ENCODE peak calls at places on chromosomes 13 and 19, in nine cellular contexts. One of them, this sample, is unnamed.

GRCh38 chr19:7868326-7868670 is 5.9 kb downstream of the PRR36 start:
- DNase-seq in activated gamma-delta T cell treated with Interleukin-2 at 50 U/mL for 16 hours: no peak
- DNase-seq in NCI-H1417: no peak
- DNase-seq in coronary artery: no peak
- DNase-seq in lower lobe of right lung: no peak
- DNase-seq in COR-L47: no peak
- DNase-seq in natural killer cell: no peak
- DNase-seq in A549: peak
- DNase-seq in MV-4-11: peak
- DNase-seq in this sample: no peak

GRCh38 chr19:29586401-29586800 is 19.7 kb upstream of the POP4 start:
- DNase-seq in activated gamma-delta T cell treated with Interleukin-2 at 50 U/mL for 16 hours: no peak
- DNase-seq in NCI-H1417: no peak
- DNase-seq in coronary artery: no peak
- DNase-seq in lower lobe of right lung: no peak
- DNase-seq in COR-L47: no peak
- DNase-seq in natural killer cell: no peak
- DNase-seq in A549: no peak
- DNase-seq in MV-4-11: no peak
- DNase-seq in this sample: peak

GRCh38 chr19:633068-633785 is at the start of gene POLRMT:
- DNase-seq in activated gamma-delta T cell treated with Interleukin-2 at 50 U/mL for 16 hours: peak
- DNase-seq in NCI-H1417: peak
- DNase-seq in coronary artery: peak
- DNase-seq in lower lobe of right lung: peak
- DNase-seq in COR-L47: peak
- DNase-seq in natural killer cell: peak
- DNase-seq in A549: peak
- DNase-seq in MV-4-11: peak
- DNase-seq in this sample: peak

GRCh38 chr19:4738734-4739133 is 15.1 kb upstream of the DPP9 start:
- DNase-seq in activated gamma-delta T cell treated with Interleukin-2 at 50 U/mL for 16 hours: no peak
- DNase-seq in NCI-H1417: no peak
- DNase-seq in coronary artery: no peak
- DNase-seq in lower lobe of right lung: no peak
- DNase-seq in COR-L47: peak
- DNase-seq in natural killer cell: no peak
- DNase-seq in A549: no peak
- DNase-seq in MV-4-11: no peak
- DNase-seq in this sample: no peak

GRCh38 chr19:55312621-55313117 is 12.5 kb downstream of the TMEM150B start:
- DNase-seq in activated gamma-delta T cell treated with Interleukin-2 at 50 U/mL for 16 hours: no peak
- DNase-seq in NCI-H1417: no peak
- DNase-seq in coronary artery: no peak
- DNase-seq in lower lobe of right lung: no peak
- DNase-seq in COR-L47: no peak
- DNase-seq in natural killer cell: no peak
- DNase-seq in A549: no peak
- DNase-seq in MV-4-11: no peak
- DNase-seq in this sample: no peak

GRCh38 chr19:44657211-44657921 is 13.7 kb downstream of the PVR start:
- DNase-seq in activated gamma-delta T cell treated with Interleukin-2 at 50 U/mL for 16 hours: peak
- DNase-seq in NCI-H1417: peak
- DNase-seq in coronary artery: no peak
- DNase-seq in lower lobe of right lung: peak
- DNase-seq in COR-L47: peak
- DNase-seq in natural killer cell: peak
- DNase-seq in A549: peak
- DNase-seq in MV-4-11: peak
- DNase-seq in this sample: peak

GRCh38 chr19:56076413-56076998 is 44.6 kb downstream of the ZNF787 start:
- DNase-seq in activated gamma-delta T cell treated with Interleukin-2 at 50 U/mL for 16 hours: peak
- DNase-seq in NCI-H1417: peak
- DNase-seq in coronary artery: no peak
- DNase-seq in lower lobe of right lung: no peak
- DNase-seq in COR-L47: peak
- DNase-seq in natural killer cell: peak
- DNase-seq in A549: peak
- DNase-seq in MV-4-11: peak
- DNase-seq in this sample: peak

GRCh38 chr13:30477346-30478235 is 11.9 kb upstream of the HMGB1 start:
- DNase-seq in activated gamma-delta T cell treated with Interleukin-2 at 50 U/mL for 16 hours: no peak
- DNase-seq in NCI-H1417: no peak
- DNase-seq in coronary artery: no peak
- DNase-seq in lower lobe of right lung: no peak
- DNase-seq in COR-L47: no peak
- DNase-seq in natural killer cell: no peak
- DNase-seq in A549: no peak
- DNase-seq in MV-4-11: peak
- DNase-seq in this sample: no peak

GRCh38 chr19:46786236-46787039 is 2.0 kb downstream of the SLC1A5 start:
- DNase-seq in activated gamma-delta T cell treated with Interleukin-2 at 50 U/mL for 16 hours: peak
- DNase-seq in NCI-H1417: peak
- DNase-seq in coronary artery: peak
- DNase-seq in lower lobe of right lung: peak
- DNase-seq in COR-L47: no peak
- DNase-seq in natural killer cell: peak
- DNase-seq in A549: peak
- DNase-seq in MV-4-11: peak
- DNase-seq in this sample: peak

GRCh38 chr13:77565635-77566034 is 30.1 kb downstream of the SCEL start:
- DNase-seq in activated gamma-delta T cell treated with Interleukin-2 at 50 U/mL for 16 hours: no peak
- DNase-seq in NCI-H1417: peak
- DNase-seq in coronary artery: no peak
- DNase-seq in lower lobe of right lung: no peak
- DNase-seq in COR-L47: peak
- DNase-seq in natural killer cell: no peak
- DNase-seq in A549: peak
- DNase-seq in MV-4-11: peak
- DNase-seq in this sample: peak

GRCh38 chr13:48873598-48873997 is 102.1 kb upstream of the FNDC3A start:
- DNase-seq in activated gamma-delta T cell treated with Interleukin-2 at 50 U/mL for 16 hours: no peak
- DNase-seq in NCI-H1417: no peak
- DNase-seq in coronary artery: no peak
- DNase-seq in lower lobe of right lung: no peak
- DNase-seq in COR-L47: no peak
- DNase-seq in natural killer cell: no peak
- DNase-seq in A549: peak
- DNase-seq in MV-4-11: no peak
- DNase-seq in this sample: peak

GRCh38 chr13:112153846-112154245 is 86.9 kb downstream of the SOX1 start:
- DNase-seq in activated gamma-delta T cell treated with Interleukin-2 at 50 U/mL for 16 hours: no peak
- DNase-seq in NCI-H1417: no peak
- DNase-seq in coronary artery: no peak
- DNase-seq in lower lobe of right lung: no peak
- DNase-seq in COR-L47: no peak
- DNase-seq in natural killer cell: no peak
- DNase-seq in A549: no peak
- DNase-seq in MV-4-11: no peak
- DNase-seq in this sample: no peak

GRCh38 chr13:94798738-94799137 is 86.4 kb upstream of the SOX21 start:
- DNase-seq in activated gamma-delta T cell treated with Interleukin-2 at 50 U/mL for 16 hours: no peak
- DNase-seq in NCI-H1417: no peak
- DNase-seq in coronary artery: no peak
- DNase-seq in lower lobe of right lung: no peak
- DNase-seq in COR-L47: no peak
- DNase-seq in natural killer cell: no peak
- DNase-seq in A549: no peak
- DNase-seq in MV-4-11: no peak
- DNase-seq in this sample: no peak

GRCh38 chr19:41888926-41889325 is 5.9 kb downstream of the ARHGEF1 start:
- DNase-seq in activated gamma-delta T cell treated with Interleukin-2 at 50 U/mL for 16 hours: no peak
- DNase-seq in NCI-H1417: no peak
- DNase-seq in coronary artery: no peak
- DNase-seq in lower lobe of right lung: peak
- DNase-seq in COR-L47: no peak
- DNase-seq in natural killer cell: no peak
- DNase-seq in A549: no peak
- DNase-seq in MV-4-11: no peak
- DNase-seq in this sample: no peak

GRCh38 chr19:41792513-41793413 is 3.6 kb upstream of the CEACAM3 start:
- DNase-seq in activated gamma-delta T cell treated with Interleukin-2 at 50 U/mL for 16 hours: peak
- DNase-seq in NCI-H1417: peak
- DNase-seq in coronary artery: no peak
- DNase-seq in lower lobe of right lung: peak
- DNase-seq in COR-L47: no peak
- DNase-seq in natural killer cell: peak
- DNase-seq in A549: peak
- DNase-seq in MV-4-11: peak
- DNase-seq in this sample: peak

GRCh38 chr19:1566392-1567115 is 1.6 kb downstream of the MEX3D start:
- DNase-seq in activated gamma-delta T cell treated with Interleukin-2 at 50 U/mL for 16 hours: no peak
- DNase-seq in NCI-H1417: peak
- DNase-seq in coronary artery: peak
- DNase-seq in lower lobe of right lung: peak
- DNase-seq in COR-L47: peak
- DNase-seq in natural killer cell: no peak
- DNase-seq in A549: peak
- DNase-seq in MV-4-11: no peak
- DNase-seq in this sample: peak

GRCh38 chr13:108915095-108915633 is 285.8 kb downstream of the MYO16 start:
- DNase-seq in activated gamma-delta T cell treated with Interleukin-2 at 50 U/mL for 16 hours: no peak
- DNase-seq in NCI-H1417: peak
- DNase-seq in coronary artery: no peak
- DNase-seq in lower lobe of right lung: no peak
- DNase-seq in COR-L47: no peak
- DNase-seq in natural killer cell: no peak
- DNase-seq in A549: peak
- DNase-seq in MV-4-11: peak
- DNase-seq in this sample: peak